ENCODE peak calls at places on chromosome 3, in six cellular contexts. M is psoas muscle; N is fibroblast of lung; X is CD8-positive, alpha-beta T cell; E is sigmoid colon; F is IMR-90. P is an unnamed sample.
A peak's percentile ranks its signal among the peaks of the same experiment; 100 is the strongest.

GRCh38 chr3:78809941-78810340 is 957.9 kb downstream of the ROBO1 start:
- DNase-seq in M (no peak), N (no peak), X (no peak), E (no peak), F (no peak), P (no peak)

GRCh38 chr3:55544219-55544618 is 57.1 kb upstream of the WNT5A start:
- DNase-seq in M (no peak), N (no peak), X (no peak), E (no peak), F (no peak), P (no peak)

GRCh38 chr3:176650478-176650877 is 546.8 kb downstream of the TBL1XR1 start:
- DNase-seq in M (no peak), N (peak; percentile 12), X (no peak), E (no peak), F (peak; percentile 35), P (no peak)

GRCh38 chr3:20104167-20104661 is 64.0 kb downstream of the KAT2B start:
- DNase-seq in M (no peak), N (no peak), X (peak; percentile 18), E (no peak), F (no peak), P (no peak)

GRCh38 chr3:188230962-188231361 is 77.0 kb downstream of the LPP start:
- DNase-seq in M (peak; percentile 36), N (no peak), X (no peak), E (peak; percentile 75), F (peak; percentile 75), P (no peak)

GRCh38 chr3:20573175-20573574 is 387.2 kb upstream of the SGO1 start:
- DNase-seq in M (no peak), N (no peak), X (no peak), E (no peak), F (peak; percentile 83), P (no peak)

GRCh38 chr3:170033489-170033888 is 4.3 kb upstream of the GPR160 start:
- DNase-seq in M (no peak), N (no peak), X (peak; percentile 55), E (no peak), F (no peak), P (no peak)

GRCh38 chr3:185797108-185797881 is 27.5 kb downstream of the IGF2BP2 start:
- DNase-seq in M (no peak), N (no peak), X (no peak), E (no peak), F (no peak), P (no peak)

GRCh38 chr3:37862219-37862711 is 585 bp downstream of the CTDSPL start:
- DNase-seq in M (peak; percentile 63), N (peak; percentile 41), X (peak; percentile 33), E (peak; percentile 75), F (peak; percentile 48), P (peak; percentile 73)

GRCh38 chr3:42213417-42213816 is 52.6 kb downstream of the CCK start:
- DNase-seq in M (no peak), N (no peak), X (peak; percentile 29), E (no peak), F (no peak), P (no peak)

GRCh38 chr3:150765949-150766720 is 3.2 kb upstream of the SIAH2 start:
- DNase-seq in M (no peak), N (no peak), X (no peak), E (no peak), F (peak; percentile 78), P (no peak)

GRCh38 chr3:129919806-129920205 is 26.3 kb upstream of the TMCC1 start:
- DNase-seq in M (no peak), N (no peak), X (no peak), E (no peak), F (no peak), P (no peak)

GRCh38 chr3:194323785-194324735 is 27.1 kb downstream of the CPN2 start:
- DNase-seq in M (peak; percentile 88), N (peak; percentile 54), X (peak; percentile 20), E (peak; percentile 90), F (peak; percentile 48), P (no peak)

GRCh38 chr3:140629351-140630137 is 48.3 kb upstream of the TRIM42 start:
- DNase-seq in M (no peak), N (peak; percentile 87), X (no peak), E (no peak), F (peak; percentile 35), P (no peak)

GRCh38 chr3:140636452-140637138 is 41.3 kb upstream of the TRIM42 start:
- DNase-seq in M (no peak), N (no peak), X (no peak), E (no peak), F (no peak), P (no peak)

GRCh38 chr3:140630866-140631265 is 47.0 kb upstream of the TRIM42 start:
- DNase-seq in M (no peak), N (no peak), X (no peak), E (no peak), F (no peak), P (no peak)

GRCh38 chr3:140630366-140630765 is 47.5 kb upstream of the TRIM42 start:
- DNase-seq in M (no peak), N (no peak), X (no peak), E (no peak), F (no peak), P (no peak)

DNA sequence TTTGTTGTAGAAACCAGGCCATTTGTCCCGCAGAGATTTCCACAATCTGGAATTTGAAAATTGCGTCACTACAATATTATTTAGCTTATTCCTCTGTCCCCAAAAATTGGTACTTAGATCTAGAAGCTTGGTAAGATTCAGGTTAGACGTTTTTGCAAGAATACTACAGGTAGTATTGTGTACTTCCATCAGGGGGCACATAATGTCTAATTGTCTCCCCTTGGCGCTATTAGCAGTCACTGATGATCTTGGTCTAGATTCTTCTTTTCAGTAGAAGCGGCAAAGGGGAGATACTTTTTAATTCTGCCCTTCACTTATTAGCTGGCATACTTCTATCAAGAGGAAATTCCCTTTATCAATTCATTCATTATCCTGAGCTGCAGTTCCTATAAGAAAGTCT is 42.6 kb upstream of the TRIM42 start:
- DNase-seq in M (no peak), N (no peak), X (no peak), E (no peak), F (no peak), P (no peak)
- TF ChIP-seq CTCF in M (no peak), N (no peak), X (no peak), E (no peak), F (no peak), P (no peak)

DNA sequence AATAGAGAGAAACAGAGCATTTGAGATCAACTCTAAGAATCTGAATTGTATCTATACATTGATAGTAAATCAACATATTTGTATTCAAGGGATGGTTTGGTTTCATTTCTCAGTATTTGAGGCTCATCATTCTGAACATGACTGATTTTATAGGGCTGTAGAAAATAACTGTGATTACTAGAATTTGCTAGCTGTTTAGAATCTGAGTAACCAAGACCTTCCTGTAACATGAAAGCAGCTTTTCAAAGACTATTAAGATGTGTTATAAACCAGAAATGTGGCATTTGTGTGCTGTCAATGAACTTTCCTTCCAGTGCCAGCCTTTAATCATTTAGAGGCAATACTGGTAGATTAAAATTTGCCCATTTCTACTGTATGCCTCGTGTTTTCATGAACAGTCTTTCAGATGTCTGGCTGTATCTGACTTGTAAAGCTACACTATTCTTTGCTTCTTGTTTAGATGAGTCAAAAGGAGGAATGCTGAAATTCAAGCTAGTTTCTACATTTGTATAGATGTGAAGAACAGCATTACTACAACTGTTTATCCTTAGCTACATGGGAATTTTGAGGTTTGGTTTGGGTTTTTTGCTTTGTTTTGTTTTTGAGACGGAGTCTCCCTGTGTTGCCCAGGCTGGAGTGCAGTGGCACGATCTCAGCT is 137.3 kb upstream of the BHLHE40 start:
- DNase-seq in M (no peak), N (peak; percentile 50), X (no peak), E (no peak), F (peak; percentile 89), P (no peak)
- H3K27ac ChIP-seq in M (no peak overlapping the region), N (no peak overlapping the region), X (no peak overlapping the region), E (peak overlapping the region; percentile 5), F (peak overlapping the region; percentile 78), P (no peak overlapping the region)

DNA sequence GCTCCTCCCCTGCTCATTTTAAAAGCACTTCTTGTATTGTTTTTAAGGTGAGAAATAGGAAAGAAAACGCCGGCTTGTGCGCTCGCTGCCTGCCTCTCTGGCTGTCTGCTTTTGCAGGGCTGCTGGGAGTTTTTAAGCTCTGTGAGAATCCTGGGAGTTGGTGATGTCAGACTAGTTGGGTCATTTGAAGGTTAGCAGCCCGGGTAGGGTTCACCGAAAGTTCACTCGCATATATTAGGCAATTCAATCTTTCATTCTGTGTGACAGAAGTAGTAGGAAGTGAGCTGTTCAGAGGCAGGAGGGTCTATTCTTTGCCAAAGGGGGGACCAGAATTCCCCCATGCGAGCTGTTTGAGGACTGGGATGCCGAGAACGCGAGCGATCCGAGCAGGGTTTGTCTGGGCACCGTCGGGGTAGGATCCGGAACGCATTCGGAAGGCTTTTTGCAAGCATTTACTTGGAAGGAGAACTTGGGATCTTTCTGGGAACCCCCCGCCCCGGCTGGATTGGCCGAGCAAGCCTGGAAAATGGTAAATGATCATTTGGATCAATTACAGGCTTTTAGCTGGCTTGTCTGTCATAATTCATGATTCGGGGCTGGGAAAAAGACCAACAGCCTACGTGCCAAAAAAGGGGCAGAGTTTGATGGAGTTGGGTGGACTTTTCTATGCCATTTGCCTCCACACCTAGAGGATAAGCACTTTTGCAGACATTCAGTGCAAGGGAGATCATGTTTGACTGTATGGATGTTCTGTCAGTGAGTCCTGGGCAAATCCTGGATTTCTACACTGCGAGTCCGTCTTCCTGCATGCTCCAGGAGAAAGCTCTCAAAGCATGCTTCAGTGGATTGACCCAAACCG is at the start of gene RARB:
- DNase-seq in M (peak; percentile 53), N (peak; percentile 97), X (no peak), E (peak; percentile 92), F (peak; percentile 81), P (peak; percentile 56)
- H3K4me1 ChIP-seq in M (peaks cover 20% of the 10 kb centered on the region), N (peaks cover 3% of the 10 kb centered on the region), X (no peaks in the 10 kb centered on the region), E (peaks cover 53% of the 10 kb centered on the region), F (no peaks in the 10 kb centered on the region), P (peaks cover 9% of the 10 kb centered on the region)

GRCh38 chr3:127544151-127544805 is 46.3 kb downstream of the TPRA1 start:
- DNase-seq in M (peak; percentile 69), N (peak; percentile 59), X (peak; percentile 66), E (peak; percentile 76), F (peak; percentile 60), P (peak; percentile 84)
- TF ChIP-seq CTCF in M (peak; percentile 74), N (peak; percentile 85), X (peak; percentile 80), E (peak; percentile 58), F (peak; percentile 69), P (peak; percentile 88)

DNA sequence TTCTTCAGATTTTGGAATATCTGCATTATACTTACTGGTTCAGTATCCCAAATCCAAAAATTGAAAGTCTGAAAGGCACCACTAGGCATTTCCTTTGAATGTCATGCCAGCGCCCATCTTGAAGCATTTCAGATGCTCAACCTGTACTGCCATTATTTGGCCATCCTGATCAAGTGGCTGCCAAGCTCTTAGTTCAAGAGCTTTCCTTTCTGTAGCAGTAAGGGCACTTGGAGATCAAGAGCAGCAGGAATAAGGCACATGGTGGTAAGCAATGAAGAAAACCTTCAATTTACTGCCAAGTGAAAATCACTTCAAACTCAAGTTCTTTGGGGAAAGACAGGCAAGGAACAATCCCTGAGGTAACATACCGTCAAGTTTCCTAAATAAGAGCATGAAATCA is 10.0 kb downstream of the RHOA start:
- DNase-seq in M (no peak), N (no peak), X (no peak), E (no peak), F (no peak), P (peak; percentile 36)
- H3K27ac ChIP-seq in M (no peak overlapping the region), N (no peak overlapping the region), X (no peak overlapping the region), E (no peak overlapping the region), F (no peak overlapping the region), P (peak overlapping the region; percentile 48)